ENCODE peak calls at places on chromosomes 12 and 14, in seven cellular contexts. L is neural progenitor cell, C is mammary epithelial cell, D is vagina, F is neuronal stem cell, O is OCI-LY7, E is uterus. M is an unnamed sample.

GRCh38 chr12:94481734-94482133 is 22.1 kb upstream of the CEP83 start:
- DNase-seq in L (no peak), C (no peak), D (no peak), F (no peak), O (no peak), E (no peak), M (no peak)

GRCh38 chr12:42020226-42020625 is 124.4 kb downstream of the GXYLT1 start:
- DNase-seq in L (no peak), C (no peak), D (no peak), F (no peak), O (no peak), E (no peak), M (no peak)

GRCh38 chr12:2395352-2395977 is 342.7 kb downstream of the CACNA1C start:
- DNase-seq in L (peak; percentile 80), C (no peak), D (no peak), F (peak; percentile 64), O (peak; percentile 56), E (no peak), M (peak; percentile 67)

GRCh38 chr12:48542300-48542928 is 17.0 kb downstream of the OR8S1 start:
- DNase-seq in L (peak; percentile 45), C (peak; percentile 42), D (no peak), F (peak; percentile 32), O (peak; percentile 20), E (no peak), M (peak; percentile 53)

GRCh38 chr12:57726151-57726883 is 12.2 kb downstream of the AGAP2 start:
- DNase-seq in L (peak; percentile 93), C (peak; percentile 73), D (peak; percentile 85), F (peak; percentile 78), O (no peak), E (peak; percentile 84), M (peak; percentile 100)

GRCh38 chr12:32069071-32069470 is 37.6 kb upstream of the BICD1 start:
- DNase-seq in L (no peak), C (no peak), D (no peak), F (no peak), O (no peak), E (no peak), M (no peak)

GRCh38 chr14:75188520-75189267 is 12.3 kb upstream of the TMED10 start:
- DNase-seq in L (no peak), C (no peak), D (no peak), F (no peak), O (peak; percentile 92), E (no peak), M (no peak)

GRCh38 chr12:106141003-106141402 is 2.2 kb upstream of the NUAK1 start:
- DNase-seq in L (no peak), C (no peak), D (no peak), F (no peak), O (no peak), E (no peak), M (no peak)

GRCh38 chr12:25311501-25311900 is 60.8 kb upstream of the KRAS start:
- DNase-seq in L (no peak), C (no peak), D (no peak), F (no peak), O (no peak), E (no peak), M (no peak)

GRCh38 chr14:59454131-59454530 is 11.0 kb downstream of the GPR135 start:
- DNase-seq in L (no peak), C (peak; percentile 85), D (peak; percentile 89), F (no peak), O (no peak), E (no peak), M (no peak)

GRCh38 chr14:77882631-77883030 is 82.7 kb downstream of the ADCK1 start:
- DNase-seq in L (no peak), C (no peak), D (no peak), F (no peak), O (no peak), E (no peak), M (no peak)

GRCh38 chr12:49397000-49397399 is 29.7 kb downstream of the SPATS2 start:
- DNase-seq in L (no peak), C (no peak), D (no peak), F (no peak), O (no peak), E (no peak), M (no peak)

GRCh38 chr12:12927211-12928079 is 24.5 kb downstream of the GPRC5D start:
- DNase-seq in L (no peak), C (peak; percentile 60), D (no peak), F (no peak), O (no peak), E (peak; percentile 29), M (no peak)

GRCh38 chr12:131380961-131381705 is 329.8 kb upstream of the SFSWAP start:
- DNase-seq in L (peak; percentile 34), C (no peak), D (no peak), F (no peak), O (no peak), E (no peak), M (no peak)

GRCh38 chr14:80965041-80965440 is 9.6 kb downstream of the TSHR start:
- DNase-seq in L (no peak), C (no peak), D (no peak), F (no peak), O (no peak), E (no peak), M (no peak)
- H3K4me1 ChIP-seq in L (no peaks in the 10 kb centered on the region), C (no peaks in the 10 kb centered on the region), D (no peaks in the 10 kb centered on the region), F (no peaks in the 10 kb centered on the region), O (peaks cover 38% of the 10 kb centered on the region), E (no peaks in the 10 kb centered on the region), M (no peaks in the 10 kb centered on the region)

DNA sequence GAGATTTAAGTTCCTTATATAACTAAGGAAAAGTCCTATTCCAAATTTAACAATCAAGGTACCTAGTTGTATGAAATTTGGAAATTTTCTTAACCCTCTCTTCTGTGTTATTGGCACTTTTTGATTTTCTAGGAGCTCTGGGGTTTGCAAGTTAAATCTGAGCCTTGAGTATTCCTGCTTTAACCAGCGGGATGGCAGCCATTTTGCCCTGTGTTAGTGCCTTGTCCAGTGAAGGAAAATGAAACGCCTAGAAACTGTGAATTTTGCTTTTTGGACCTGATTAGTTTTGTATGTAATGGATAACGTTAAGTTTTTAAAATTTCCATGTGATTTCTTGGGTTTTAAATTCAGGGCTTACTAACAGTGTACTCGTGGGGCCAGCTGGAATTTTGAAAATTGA is 45.1 kb downstream of the DIP2B start:
- DNase-seq in L (no peak), C (no peak), D (no peak), F (no peak), O (no peak), E (no peak), M (no peak)
- H3K27ac ChIP-seq in L (no peak overlapping the region), C (no peak overlapping the region), D (no peak overlapping the region), F (no peak overlapping the region), O (no peak overlapping the region), E (peak overlapping the region; percentile 48), M (no peak overlapping the region)

GRCh38 chr14:52015411-52016030 is 26.2 kb downstream of the RTRAF start:
- DNase-seq in L (peak; percentile 60), C (no peak), D (no peak), F (no peak), O (peak; percentile 4), E (no peak), M (peak; percentile 24)

GRCh38 chr14:52020866-52021717 is 31.7 kb downstream of the RTRAF start:
- DNase-seq in L (peak; percentile 53), C (no peak), D (no peak), F (no peak), O (no peak), E (no peak), M (no peak)

GRCh38 chr14:52018970-52019369 is 29.6 kb downstream of the RTRAF start:
- DNase-seq in L (no peak), C (no peak), D (no peak), F (no peak), O (no peak), E (no peak), M (no peak)

GRCh38 chr14:52020315-52020714 is 31.0 kb downstream of the RTRAF start:
- DNase-seq in L (no peak), C (no peak), D (no peak), F (no peak), O (no peak), E (no peak), M (no peak)

DNA sequence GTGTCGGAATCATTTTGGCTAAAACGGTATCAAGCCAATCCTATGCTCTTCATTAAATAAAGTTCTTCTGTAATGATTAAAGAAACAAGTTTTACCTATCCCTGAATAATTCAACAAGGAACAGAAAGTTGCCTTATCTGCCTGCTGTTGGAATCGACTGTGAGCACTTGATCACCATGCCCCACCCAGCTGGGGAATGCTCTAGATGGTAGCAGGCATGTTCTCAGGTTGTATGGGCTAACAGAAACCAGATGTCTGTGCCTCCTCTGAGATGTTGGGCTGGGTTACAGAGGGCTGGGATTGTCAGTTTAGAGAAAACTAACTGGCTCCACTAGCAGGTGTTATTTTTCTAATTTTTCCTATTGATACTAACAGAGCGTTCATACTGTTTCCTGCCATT is 28.9 kb downstream of the RTRAF start:
- DNase-seq in L (no peak), C (no peak), D (no peak), F (no peak), O (no peak), E (no peak), M (no peak)
- H3K4me1 ChIP-seq in L (peaks cover 33% of the 10 kb centered on the region), C (no peaks in the 10 kb centered on the region), D (peaks cover 13% of the 10 kb centered on the region), F (peaks cover 4% of the 10 kb centered on the region), O (no peaks in the 10 kb centered on the region), E (no peaks in the 10 kb centered on the region), M (no peaks in the 10 kb centered on the region)

GRCh38 chr12:116200812-116201211 is 76.7 kb downstream of the MED13L start:
- DNase-seq in L (no peak), C (no peak), D (no peak), F (no peak), O (no peak), E (no peak), M (no peak)

GRCh38 chr12:116202940-116203339 is 74.6 kb downstream of the MED13L start:
- DNase-seq in L (no peak), C (no peak), D (no peak), F (no peak), O (no peak), E (no peak), M (no peak)

GRCh38 chr12:116201359-116201758 is 76.1 kb downstream of the MED13L start:
- DNase-seq in L (no peak), C (no peak), D (no peak), F (no peak), O (no peak), E (no peak), M (no peak)

GRCh38 chr12:116202433-116202832 is 75.1 kb downstream of the MED13L start:
- DNase-seq in L (no peak), C (no peak), D (no peak), F (no peak), O (no peak), E (no peak), M (peak; percentile 9)

DNA sequence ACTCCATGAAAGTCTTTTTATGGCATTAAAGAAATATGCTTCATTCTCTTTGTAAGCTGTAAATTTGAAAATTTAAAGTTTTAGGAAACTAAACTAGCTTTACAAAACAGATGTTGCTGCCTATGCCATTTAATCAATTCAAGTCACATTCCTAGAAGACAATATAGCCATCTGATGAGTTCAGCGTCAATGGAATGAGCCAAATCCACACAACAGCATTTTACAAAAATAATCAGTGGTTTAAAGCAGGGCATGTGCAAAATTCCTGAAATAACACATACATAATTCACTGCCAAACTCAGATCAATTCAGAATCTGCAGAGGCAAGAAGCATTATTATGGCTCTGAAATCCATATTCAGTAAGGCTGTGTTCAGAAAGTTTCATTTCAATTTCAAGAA is 75.6 kb downstream of the MED13L start:
- DNase-seq in L (no peak), C (no peak), D (no peak), F (no peak), O (no peak), E (no peak), M (peak; percentile 11)
- H3K27ac ChIP-seq in L (no peak overlapping the region), C (no peak overlapping the region), D (no peak overlapping the region), F (no peak overlapping the region), O (no peak overlapping the region), E (no peak overlapping the region), M (no peak overlapping the region)

M was measured in SJCRH30.